ENCODE peak calls at places on chromosomes 6 and 20, in four cellular contexts. One of them, this sample, is unnamed.

GRCh38 chr6:15763827-15764226 is 101.0 kb upstream of the DTNBP1 start:
- DNase-seq in endothelial cell: no peak
- DNase-seq in left lung: no peak
- DNase-seq in gastrocnemius medialis: no peak
- DNase-seq in this sample: no peak

GRCh38 chr6:156886409-156886808 is 109.2 kb downstream of the ARID1B start:
- DNase-seq in endothelial cell: no peak
- DNase-seq in left lung: no peak
- DNase-seq in gastrocnemius medialis: no peak
- DNase-seq in this sample: no peak

GRCh38 chr20:5171074-5171789 is 44.4 kb downstream of the CDS2 start:
- DNase-seq in endothelial cell: peak
- DNase-seq in left lung: no peak
- DNase-seq in gastrocnemius medialis: no peak
- DNase-seq in this sample: no peak

GRCh38 chr20:44404204-44405181 is 49.0 kb downstream of the HNF4A start:
- DNase-seq in endothelial cell: no peak
- DNase-seq in left lung: no peak
- DNase-seq in gastrocnemius medialis: no peak
- DNase-seq in this sample: no peak

GRCh38 chr6:56595490-56596122 is 47.1 kb downstream of the DST start:
- DNase-seq in endothelial cell: peak
- DNase-seq in left lung: no peak
- DNase-seq in gastrocnemius medialis: no peak
- DNase-seq in this sample: no peak

GRCh38 chr6:9647043-9647520 is 767.8 kb downstream of the TFAP2A start:
- DNase-seq in endothelial cell: no peak
- DNase-seq in left lung: no peak
- DNase-seq in gastrocnemius medialis: no peak
- DNase-seq in this sample: no peak

GRCh38 chr6:3612341-3613041 is 139.0 kb downstream of the PXDC1 start:
- DNase-seq in endothelial cell: no peak
- DNase-seq in left lung: no peak
- DNase-seq in gastrocnemius medialis: no peak
- DNase-seq in this sample: no peak

GRCh38 chr6:73079978-73080377 is 145.3 kb downstream of the KHDC1L start:
- DNase-seq in endothelial cell: no peak
- DNase-seq in left lung: no peak
- DNase-seq in gastrocnemius medialis: no peak
- DNase-seq in this sample: no peak

GRCh38 chr6:12291083-12291784 is 1.1 kb downstream of the EDN1 start:
- DNase-seq in endothelial cell: no peak
- DNase-seq in left lung: no peak
- DNase-seq in gastrocnemius medialis: no peak
- DNase-seq in this sample: no peak

GRCh38 chr6:27650620-27651370 is 177.9 kb upstream of the ZNF184 start:
- DNase-seq in endothelial cell: peak
- DNase-seq in left lung: no peak
- DNase-seq in gastrocnemius medialis: no peak
- DNase-seq in this sample: no peak

GRCh38 chr6:111651185-111652034 is 45.7 kb upstream of the TRAF3IP2 start:
- DNase-seq in endothelial cell: no peak
- DNase-seq in left lung: no peak
- DNase-seq in gastrocnemius medialis: peak
- DNase-seq in this sample: no peak

GRCh38 chr6:84466521-84466920 is 239.1 kb upstream of the CEP162 start:
- DNase-seq in endothelial cell: no peak
- DNase-seq in left lung: no peak
- DNase-seq in gastrocnemius medialis: no peak
- DNase-seq in this sample: no peak

GRCh38 chr20:48357714-48358113 is 470.1 kb downstream of the PREX1 start:
- DNase-seq in endothelial cell: no peak
- DNase-seq in left lung: no peak
- DNase-seq in gastrocnemius medialis: no peak
- DNase-seq in this sample: no peak

GRCh38 chr6:3867616-3868502 is 18.7 kb downstream of the FAM50B start:
- DNase-seq in endothelial cell: no peak
- DNase-seq in left lung: no peak
- DNase-seq in gastrocnemius medialis: no peak
- DNase-seq in this sample: no peak

GRCh38 chr6:150001295-150001990 is 23.9 kb downstream of the RAET1L start:
- DNase-seq in endothelial cell: no peak
- DNase-seq in left lung: no peak
- DNase-seq in gastrocnemius medialis: no peak
- DNase-seq in this sample: no peak

GRCh38 chr20:24863356-24863755 is 85.7 kb upstream of the CST7 start:
- DNase-seq in endothelial cell: no peak
- DNase-seq in left lung: no peak
- DNase-seq in gastrocnemius medialis: no peak
- DNase-seq in this sample: no peak

GRCh38 chr20:41717464-41717863 is 99.3 kb upstream of the CHD6 start:
- DNase-seq in endothelial cell: no peak
- DNase-seq in left lung: no peak
- DNase-seq in gastrocnemius medialis: no peak
- DNase-seq in this sample: no peak

DNA sequence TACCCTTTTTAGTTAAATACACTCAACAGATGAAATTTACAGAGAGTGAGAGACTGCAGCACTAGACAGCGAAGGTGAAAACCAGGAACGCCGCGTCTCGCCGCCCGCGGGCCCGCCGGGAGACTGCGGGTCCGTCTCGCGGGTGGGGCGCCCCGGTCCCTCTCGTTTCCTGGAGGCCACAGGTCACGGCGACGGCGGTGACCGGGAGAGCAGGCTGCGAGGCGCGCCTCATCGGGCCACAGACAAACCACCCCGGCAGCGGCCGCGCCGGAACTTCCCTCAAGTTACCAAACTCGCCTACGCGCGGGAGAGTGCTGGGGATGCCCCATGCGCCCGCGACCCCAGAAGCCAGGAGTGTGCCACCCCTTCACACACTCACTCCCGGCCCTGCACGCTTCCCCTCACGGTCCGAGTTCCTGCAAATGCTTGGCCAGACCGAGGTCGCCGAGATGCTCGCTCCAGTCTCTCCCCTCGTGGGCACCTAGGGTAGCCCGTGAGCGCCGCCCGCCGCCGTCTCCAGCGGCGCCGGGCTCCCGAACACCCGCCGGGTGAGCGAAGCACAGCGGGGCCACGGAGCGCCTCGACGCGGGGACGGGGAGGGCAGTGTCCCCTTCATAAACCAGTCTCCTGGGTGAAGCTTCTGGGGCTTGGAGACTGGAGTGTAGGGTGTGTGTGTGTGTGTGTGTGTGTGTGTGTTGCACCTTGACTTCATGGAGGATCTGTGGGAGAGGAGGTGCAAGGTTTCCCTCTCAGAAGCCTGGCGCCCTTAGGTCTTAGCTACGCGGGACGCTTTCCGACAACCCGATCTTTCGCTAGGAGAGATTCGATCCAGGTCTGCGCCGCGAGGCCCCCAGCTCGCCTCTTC is 1.4 kb downstream of the BACH2 start:
- DNase-seq in endothelial cell: peak
- DNase-seq in left lung: peak
- DNase-seq in gastrocnemius medialis: peak
- DNase-seq in this sample: peak
- TF ChIP-seq CTCF in endothelial cell: no peak
- TF ChIP-seq CTCF in left lung: no peak
- TF ChIP-seq CTCF in gastrocnemius medialis: no peak
- TF ChIP-seq CTCF in this sample: no peak

GRCh38 chr20:16747291-16747811 is 807 bp upstream of the OTOR start:
- DNase-seq in endothelial cell: no peak
- DNase-seq in left lung: no peak
- DNase-seq in gastrocnemius medialis: no peak
- DNase-seq in this sample: no peak
- TF ChIP-seq CTCF in endothelial cell: no peak
- TF ChIP-seq CTCF in left lung: no peak
- TF ChIP-seq CTCF in gastrocnemius medialis: no peak
- TF ChIP-seq CTCF in this sample: no peak

DNA sequence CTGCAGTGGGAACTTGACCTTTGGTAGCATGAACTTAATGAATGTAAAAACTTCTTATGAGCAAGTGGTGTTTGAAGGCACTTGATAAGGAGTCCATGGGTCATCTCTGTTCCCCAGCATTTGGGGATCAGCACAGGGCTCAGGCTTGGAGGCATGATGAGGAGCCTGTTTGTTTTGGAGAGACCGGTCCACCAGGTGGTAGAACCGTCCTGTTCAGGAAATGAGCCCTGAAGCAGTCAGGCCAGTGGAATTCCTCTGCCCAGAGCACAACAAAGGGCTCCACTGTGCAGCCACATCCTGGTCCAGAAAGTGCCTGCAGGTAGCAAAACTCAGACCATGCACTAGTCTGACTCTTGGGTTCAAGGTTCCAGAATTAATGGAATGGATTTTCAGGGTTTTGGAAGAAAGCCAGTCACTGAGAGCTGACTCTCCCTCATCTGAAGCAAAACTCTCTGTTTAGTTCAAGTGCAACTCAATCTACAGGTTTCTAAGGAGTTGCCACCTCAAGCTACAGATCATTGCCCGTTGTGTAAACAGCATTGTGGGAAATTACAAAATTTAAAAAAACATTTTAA is 52.3 kb upstream of the ADGRF1 start:
- DNase-seq in endothelial cell: no peak
- DNase-seq in left lung: no peak
- DNase-seq in gastrocnemius medialis: no peak
- DNase-seq in this sample: no peak
- TF ChIP-seq CTCF in endothelial cell: no peak
- TF ChIP-seq CTCF in left lung: no peak
- TF ChIP-seq CTCF in gastrocnemius medialis: no peak
- TF ChIP-seq CTCF in this sample: no peak

GRCh38 chr20:60050193-60050960 is 92.2 kb downstream of the CDH26 start:
- DNase-seq in endothelial cell: no peak
- DNase-seq in left lung: no peak
- DNase-seq in gastrocnemius medialis: no peak
- DNase-seq in this sample: no peak
- TF ChIP-seq CTCF in endothelial cell: peak
- TF ChIP-seq CTCF in left lung: peak
- TF ChIP-seq CTCF in gastrocnemius medialis: no peak
- TF ChIP-seq CTCF in this sample: no peak

DNA sequence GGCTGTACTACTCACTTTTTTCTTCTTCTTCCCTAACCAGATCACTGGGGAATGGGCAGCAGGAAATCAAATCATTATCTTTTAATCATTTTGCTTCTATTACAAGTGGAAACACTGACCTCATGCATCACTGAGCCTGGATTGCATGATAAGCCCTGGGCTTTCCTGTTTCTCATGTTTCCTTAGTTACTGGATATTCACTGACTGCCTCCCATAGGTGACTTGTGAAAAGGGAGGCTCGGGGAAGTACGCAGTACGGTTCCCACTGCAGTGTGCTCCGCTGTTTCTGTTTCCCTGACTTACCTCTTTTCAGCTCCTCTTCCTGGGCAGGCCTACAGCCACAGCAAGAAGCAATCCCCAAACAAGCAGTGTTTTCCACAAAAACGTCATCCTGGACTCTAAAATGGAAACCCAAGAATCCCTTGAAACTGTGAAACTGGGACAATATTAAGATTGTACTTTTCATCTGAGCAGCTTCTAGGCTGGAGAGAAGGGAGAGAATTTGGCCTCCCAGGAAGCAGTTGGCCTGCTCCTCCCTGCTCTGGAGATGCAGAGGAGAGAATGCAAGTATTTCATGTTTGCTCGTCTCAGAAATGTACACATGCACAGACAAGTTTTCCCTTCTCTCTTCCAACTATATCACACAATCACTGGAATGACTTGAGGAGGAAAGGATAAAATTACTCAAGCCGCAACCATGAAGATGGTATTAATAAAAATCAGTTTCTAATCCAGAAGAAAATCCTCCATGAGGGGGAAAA is 13.1 kb downstream of the BTNL2 start:
- DNase-seq in endothelial cell: peak
- DNase-seq in left lung: no peak
- DNase-seq in gastrocnemius medialis: no peak
- DNase-seq in this sample: no peak
- TF ChIP-seq CTCF in endothelial cell: no peak
- TF ChIP-seq CTCF in left lung: no peak
- TF ChIP-seq CTCF in gastrocnemius medialis: no peak
- TF ChIP-seq CTCF in this sample: no peak

DNA sequence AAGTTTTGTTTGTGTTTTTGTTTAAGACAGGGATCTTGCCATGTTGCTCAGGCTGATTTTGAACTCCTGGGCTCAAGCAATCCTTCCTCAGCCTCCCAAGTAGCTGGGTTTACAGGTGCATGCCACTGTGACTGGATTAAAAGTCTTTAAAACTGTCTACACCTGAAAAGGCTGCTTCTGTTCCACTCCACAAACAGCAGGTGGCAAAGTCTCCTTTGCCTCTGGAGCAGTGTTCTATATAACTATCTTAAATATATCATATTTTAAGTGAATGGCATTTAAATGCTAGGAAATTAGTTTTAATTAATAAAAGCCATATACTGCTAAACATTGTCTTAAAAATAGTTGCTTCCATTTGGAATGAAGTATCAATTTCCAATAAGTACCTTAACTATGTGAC is 89.2 kb upstream of the BCLAF1 start:
- DNase-seq in endothelial cell: no peak
- DNase-seq in left lung: no peak
- DNase-seq in gastrocnemius medialis: no peak
- DNase-seq in this sample: no peak
- TF ChIP-seq CTCF in endothelial cell: no peak
- TF ChIP-seq CTCF in left lung: no peak
- TF ChIP-seq CTCF in gastrocnemius medialis: no peak
- TF ChIP-seq CTCF in this sample: no peak

This sample was measured in natural killer cell.